ENCODE peak calls at places on chromosomes 5 and 9, in seven cellular contexts. B is fibroblast of lung; L is tibial artery; W is activated naive CD8-positive, alpha-beta T cell treated with anti-CD3 and anti-CD28 coated beads, Interleukin-2, amount 50 U/mL, for 16 hours; R is activated T-helper 1 cell treated with anti-CD3 and anti-CD28 coated beads, Interleukin-2, amount 50 U/mL, for 16 hours; E is foreskin fibroblast; K is activated CD4-positive, alpha-beta T cell treated with anti-CD3 and anti-CD28 coated beads for 24 hours. T is an unnamed sample.
A peak's percentile ranks its signal among the peaks of the same experiment; 100 is the strongest.

GRCh38 chr9:90919883-90920282 is 118.3 kb downstream of the SYK start:
- DNase-seq in B (no peak), R (no peak), L (peak; percentile 55), K (no peak), W (no peak), E (no peak), T (no peak)

GRCh38 chr5:10760976-10761841 is at the start of gene DAP:
- DNase-seq in E (peak; percentile 96), W (peak; percentile 60), B (peak; percentile 75), L (peak; percentile 77), K (peak; percentile 79), R (peak; percentile 86), T (peak; percentile 95)

GRCh38 chr9:109206670-109207069 is 39.6 kb upstream of the FRRS1L start:
- DNase-seq in E (no peak), W (no peak), B (no peak), K (no peak), R (no peak), L (no peak), T (no peak)

GRCh38 chr5:51816427-51816826 is 433.2 kb downstream of the ISL1 start:
- DNase-seq in L (no peak), W (no peak), R (no peak), B (no peak), E (no peak), K (no peak), T (no peak)

GRCh38 chr9:85215936-85216335 is 525.8 kb downstream of the AGTPBP1 start:
- DNase-seq in W (no peak), R (no peak), B (peak; percentile 59), E (peak; percentile 48), L (no peak), K (no peak), T (no peak)

GRCh38 chr9:120310035-120310434 is 269.9 kb downstream of the CDK5RAP2 start:
- DNase-seq in R (no peak), K (no peak), W (no peak), L (no peak), E (no peak), B (no peak), T (no peak)

GRCh38 chr9:115114084-115114483 is 3.9 kb downstream of the TNC start:
- DNase-seq in R (no peak), E (no peak), W (no peak), K (no peak), B (no peak), L (no peak), T (no peak)

GRCh38 chr5:134794136-134794535 is 35.6 kb downstream of the DDX46 start:
- DNase-seq in K (no peak), B (peak; percentile 50), R (no peak), E (no peak), W (no peak), L (no peak), T (no peak)

GRCh38 chr9:113566011-113566711 is 102.6 kb downstream of the RGS3 start:
- DNase-seq in W (no peak), E (no peak), K (no peak), R (no peak), L (peak; percentile 18), B (no peak), T (peak; percentile 55)

GRCh38 chr5:139182528-139183296 is 15.5 kb downstream of the SIL1 start:
- DNase-seq in K (no peak), R (no peak), W (no peak), B (no peak), L (no peak), E (no peak), T (no peak)

GRCh38 chr5:13316191-13316590 is 628.3 kb downstream of the DNAH5 start:
- DNase-seq in K (no peak), E (no peak), R (no peak), W (no peak), B (peak; percentile 68), L (no peak), T (no peak)

GRCh38 chr9:128175102-128175563 is 15.1 kb downstream of the BBLN start:
- DNase-seq in B (peak; percentile 71), W (no peak), R (no peak), K (no peak), L (no peak), E (peak; percentile 24), T (no peak)

GRCh38 chr9:93143830-93144530 is 9.9 kb upstream of the NINJ1 start:
- DNase-seq in W (no peak), B (no peak), L (no peak), E (no peak), K (no peak), R (peak; percentile 33), T (peak; percentile 81)

GRCh38 chr9:108654566-108654965 is 201.2 kb downstream of the ACTL7B start:
- DNase-seq in E (peak; percentile 19), K (no peak), W (no peak), L (no peak), R (no peak), B (no peak), T (no peak)

GRCh38 chr9:127586537-127586936 is 25.5 kb upstream of the STXBP1 start:
- DNase-seq in K (peak; percentile 46), W (peak; percentile 41), R (no peak), B (peak; percentile 66), L (peak; percentile 87), E (peak; percentile 88), T (peak; percentile 88)

GRCh38 chr9:2178034-2178734 is 163.0 kb downstream of the SMARCA2 start:
- DNase-seq in L (no peak), E (no peak), W (no peak), R (no peak), B (no peak), K (no peak), T (no peak)

GRCh38 chr9:76580832-76581231 is 121.8 kb downstream of the GCNT1 start:
- DNase-seq in W (no peak), E (peak; percentile 38), K (no peak), B (no peak), R (no peak), L (no peak), T (no peak)

GRCh38 chr5:74093501-74093993 is 467.6 kb downstream of the ARHGEF28 start:
- DNase-seq in W (no peak), E (no peak), L (no peak), K (no peak), B (no peak), R (no peak), T (no peak)

GRCh38 chr9:120480707-120481106 is 99.3 kb downstream of the CDK5RAP2 start:
- DNase-seq in R (no peak), W (no peak), B (peak; percentile 37), E (peak; percentile 69), L (no peak), K (no peak), T (no peak)

GRCh38 chr9:124420991-124421543 is 5.8 kb upstream of the PSMB7 start:
- DNase-seq in E (no peak), W (no peak), B (no peak), K (no peak), L (no peak), R (no peak), T (no peak)

GRCh38 chr9:38342532-38342931 is 50.0 kb upstream of the ALDH1B1 start:
- DNase-seq in B (no peak), W (no peak), E (no peak), R (no peak), K (no peak), L (no peak), T (no peak)

GRCh38 chr9:122251351-122251750 is 13.3 kb downstream of the RBM18 start:
- DNase-seq in R (no peak), E (no peak), L (no peak), W (no peak), K (no peak), B (no peak), T (no peak)

GRCh38 chr9:113574381-113575262 is 111.1 kb downstream of the RGS3 start:
- DNase-seq in B (peak; percentile 43), W (no peak), R (no peak), E (peak; percentile 37), K (no peak), L (peak; percentile 11), T (no peak)

GRCh38 chr5:171418316-171418981 is 998 bp upstream of the FGF18 start:
- DNase-seq in K (peak; percentile 34), B (peak; percentile 78), L (peak; percentile 72), R (peak; percentile 26), W (peak; percentile 19), E (peak; percentile 94), T (peak; percentile 87)